ENCODE peak calls at places on chromosomes 16 and 17, in four cellular contexts. A is sigmoid colon, L is suprapubic skin, S is A549. T is an unnamed sample.
A peak's percentile ranks its signal among the peaks of the same experiment; 100 is the strongest.

GRCh38 chr16:57949013-57949412 is 21.9 kb downstream of the CNGB1 start:
- DNase-seq in L (no peak), A (no peak), S (no peak), T (no peak)

GRCh38 chr16:27242398-27242797 is 26.2 kb downstream of the NSMCE1 start:
- DNase-seq in S (no peak), A (peak; percentile 24), L (peak; percentile 28), T (no peak)

GRCh38 chr17:39144414-39144813 is 7.0 kb downstream of the PLXDC1 start:
- DNase-seq in A (peak; percentile 98), S (no peak), L (peak; percentile 94), T (peak; percentile 70)

GRCh38 chr17:81097134-81097942 is 62.4 kb downstream of the BAIAP2 start:
- DNase-seq in S (peak; percentile 84), A (peak; percentile 93), L (peak; percentile 92), T (peak; percentile 68)

GRCh38 chr17:57245786-57246185 is 10.5 kb upstream of the MSI2 start:
- DNase-seq in L (no peak), S (no peak), A (no peak), T (no peak)

GRCh38 chr17:40560592-40561293 is 4.5 kb downstream of the CCR7 start:
- DNase-seq in S (no peak), A (no peak), L (peak; percentile 67), T (no peak)

GRCh38 chr17:19376799-19377198 is 1.5 kb upstream of the MAPK7 start:
- DNase-seq in A (peak; percentile 45), L (peak; percentile 34), S (no peak), T (no peak)

GRCh38 chr16:5328546-5328945 is 231.0 kb upstream of the EEF2KMT start:
- DNase-seq in L (no peak), A (no peak), S (no peak), T (no peak)

GRCh38 chr17:82170412-82170961 is 42.2 kb downstream of the CCDC57 start:
- DNase-seq in A (no peak), L (no peak), S (no peak), T (no peak)

GRCh38 chr17:34641368-34641767 is 62.0 kb downstream of the TMEM132E start:
- DNase-seq in A (no peak), L (no peak), S (no peak), T (no peak)

GRCh38 chr16:58850019-58850626 is 116.0 kb upstream of the GOT2 start:
- DNase-seq in A (no peak), S (no peak), L (no peak), T (no peak)

GRCh38 chr16:58508671-58509251 is 6.6 kb upstream of the SETD6 start:
- DNase-seq in L (peak; percentile 41), S (no peak), A (peak; percentile 59), T (no peak)

GRCh38 chr17:75791251-75791650 is 6.6 kb downstream of the UNK start:
- DNase-seq in S (no peak), L (no peak), A (no peak), T (no peak)

GRCh38 chr16:29784901-29785500 is 5.5 kb upstream of the KIF22 start:
- DNase-seq in L (peak; percentile 80), A (peak; percentile 84), S (no peak), T (peak; percentile 69)

GRCh38 chr16:46950009-46950408 is 23.5 kb downstream of the DNAJA2 start:
- DNase-seq in L (no peak), A (no peak), S (no peak), T (no peak)

DNA sequence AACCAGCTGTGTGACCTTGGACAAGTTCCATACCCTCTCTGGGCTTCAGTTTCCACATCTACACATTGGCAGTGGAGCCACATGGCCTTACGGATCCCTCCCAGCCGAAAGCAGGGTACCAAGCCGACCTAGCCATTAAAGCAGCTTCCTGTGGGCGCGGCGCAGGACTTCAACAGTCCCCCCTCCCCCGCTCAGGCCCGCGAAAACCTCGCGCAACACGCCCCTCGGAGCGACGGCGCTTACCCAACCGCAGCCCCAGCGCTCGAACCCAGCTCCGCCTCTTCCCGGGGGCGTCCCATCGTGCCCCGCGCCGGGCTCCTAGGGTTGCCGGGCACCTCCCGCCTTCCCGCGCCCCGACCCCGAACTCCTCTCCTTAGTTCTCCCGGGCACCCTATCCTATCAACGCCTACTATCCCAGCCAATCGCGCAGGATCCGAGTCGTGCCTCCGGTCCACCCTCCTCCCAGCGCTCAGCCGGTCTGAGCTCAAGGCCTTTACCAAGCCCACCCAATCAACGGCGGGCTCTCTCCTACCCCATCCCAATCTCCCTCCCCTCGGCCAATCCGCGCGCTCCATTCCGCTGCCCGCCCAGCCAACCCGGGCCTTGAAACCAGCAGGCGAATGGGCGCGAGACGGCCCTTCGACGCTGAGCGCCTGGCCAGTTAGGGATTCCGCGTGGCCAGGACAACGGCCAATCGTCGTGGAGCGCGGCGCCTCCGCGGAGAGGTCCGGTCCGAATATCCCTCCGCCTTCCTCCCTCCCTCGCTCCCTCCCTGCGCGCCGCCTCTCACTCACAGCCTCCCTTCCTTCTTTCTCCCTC is at the start of gene KPNB1:
- DNase-seq in S (peak; percentile 97), A (peak; percentile 100), L (peak; percentile 100), T (peak; percentile 99)
- TF ChIP-seq EP300 in S (no peak), A (no peak), L (no peak), T (no peak)

GRCh38 chr16:23302045-23302956 is at the start of gene SCNN1B:
- DNase-seq in A (no peak), L (no peak), S (no peak), T (peak; percentile 86)
- TF ChIP-seq CTCF in A (no peak), L (no peak), S (no peak), T (no peak)

GRCh38 chr17:45223541-45224528 is 2.1 kb downstream of the FMNL1 start:
- DNase-seq in L (no peak), A (no peak), S (no peak), T (no peak)
- H3K27ac ChIP-seq in L (peak overlapping the region; percentile 79), A (peak overlapping the region; percentile 76), S (peak overlapping the region; percentile 97), T (peak overlapping the region; percentile 76)

GRCh38 chr17:73363788-73364522 is 52.2 kb upstream of the CDC42EP4 start:
- DNase-seq in A (no peak), S (no peak), L (no peak), T (no peak)
- TF ChIP-seq EP300 in A (no peak), S (no peak), L (no peak), T (no peak)

DNA sequence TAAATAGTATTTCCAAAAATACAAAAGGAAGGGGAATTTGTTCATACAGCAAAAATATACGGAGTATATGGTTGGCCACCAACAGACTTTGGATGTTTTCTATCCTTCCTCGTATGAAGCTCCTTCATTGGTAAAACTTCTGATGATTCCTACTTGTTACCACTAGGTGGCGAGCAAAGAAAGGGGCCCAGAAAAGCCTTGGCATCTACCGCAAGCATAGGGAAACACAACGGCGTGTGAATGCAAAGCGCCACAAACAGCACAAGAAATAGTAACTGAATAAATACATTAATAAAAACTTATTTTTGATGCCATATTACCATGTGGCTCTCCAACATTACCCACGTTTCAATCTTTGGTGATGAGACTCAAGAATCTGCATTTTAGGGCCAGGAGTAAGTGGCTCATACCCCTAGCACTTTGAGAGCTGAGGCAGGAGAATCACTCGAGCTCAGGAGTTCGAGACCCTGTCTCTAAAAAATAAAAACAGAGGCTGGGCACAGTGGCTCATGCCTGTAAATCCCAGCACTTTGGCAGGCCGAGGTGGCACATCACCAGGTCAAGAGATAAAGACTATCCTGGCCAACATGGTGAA is 34.5 kb downstream of the YWHAE start:
- DNase-seq in A (peak; percentile 86), L (no peak), S (peak; percentile 82), T (peak; percentile 63)
- TF ChIP-seq CTCF in A (peak; percentile 75), L (peak; percentile 84), S (peak; percentile 96), T (peak; percentile 89)

DNA sequence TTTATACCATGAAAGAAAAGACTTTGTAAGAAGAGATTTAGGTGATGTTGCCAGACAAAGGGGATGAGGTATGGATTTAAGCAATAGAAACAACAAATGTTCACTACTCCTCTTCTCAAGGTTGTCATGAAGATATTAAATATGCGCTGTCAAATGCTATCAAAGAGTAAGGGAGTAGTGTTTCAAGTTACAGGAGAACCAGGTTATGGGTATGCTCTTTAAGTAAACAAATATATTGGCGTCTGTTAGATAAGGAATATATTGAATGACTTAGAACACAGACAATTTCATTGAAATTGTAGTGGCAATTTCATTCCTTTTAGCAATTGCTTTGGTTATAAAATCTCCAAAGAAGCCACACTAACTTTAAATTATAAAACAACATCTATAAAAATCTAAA is 229.0 kb downstream of the FTO start:
- DNase-seq in L (no peak), A (no peak), S (no peak), T (no peak)
- H3K27ac ChIP-seq in L (no peak overlapping the region), A (no peak overlapping the region), S (no peak overlapping the region), T (no peak overlapping the region)

DNA sequence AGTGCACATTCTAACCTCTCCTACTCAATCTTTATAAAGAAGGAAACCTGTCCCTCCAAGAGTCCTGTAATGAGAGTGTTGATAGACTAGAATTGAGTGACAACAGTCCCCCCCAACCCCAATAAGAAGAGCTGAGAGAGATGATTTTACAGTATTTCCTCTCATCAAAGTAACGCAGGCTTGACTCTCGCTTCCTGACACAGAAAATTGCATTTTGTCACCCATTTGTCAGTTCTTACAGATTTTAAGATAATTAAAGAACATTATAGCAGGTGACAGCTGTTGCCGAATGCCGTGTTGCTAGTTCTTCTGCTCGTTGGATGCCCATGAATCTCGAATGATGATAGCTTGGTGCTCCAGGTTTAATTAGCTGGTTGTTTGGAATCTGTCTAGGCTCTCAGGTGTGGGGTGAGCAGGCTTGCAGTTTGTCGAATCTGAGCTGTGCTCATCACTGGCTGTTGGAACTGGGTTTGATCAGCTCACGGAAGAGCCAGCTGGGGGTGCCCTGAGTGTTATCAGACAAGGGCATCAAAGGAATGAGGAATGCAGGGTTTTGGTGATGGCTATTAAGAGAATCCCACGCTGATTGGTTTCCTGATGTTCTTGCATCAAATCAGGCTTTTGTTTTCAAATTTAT is 84.8 kb upstream of the CPHXL start:
- DNase-seq in S (no peak), A (no peak), L (no peak), T (no peak)
- TF ChIP-seq EP300 in S (no peak), A (no peak), L (no peak), T (no peak)